ENCODE peak calls at places on chromosomes 7 and 10, in seven cellular contexts. A is AG08396, M is nephron progenitor cell, Q is Ammon's horn, K is suprapubic skin, F is NCI-H2081, S is A673. Y is an unnamed sample.

GRCh38 chr10:47307381-47307780 is 7.4 kb downstream of the GDF10 start:
- DNase-seq in A (no peak), M (no peak), Q (no peak), K (no peak), F (no peak), S (no peak), Y (no peak)

GRCh38 chr7:127251458-127252379 is 1.0 kb downstream of the GRM8 start:
- DNase-seq in A (peak), M (peak), Q (no peak), K (no peak), F (peak), S (peak), Y (peak)

GRCh38 chr7:3673524-3673923 is 372.5 kb downstream of the SDK1 start:
- DNase-seq in A (no peak), M (peak), Q (peak), K (no peak), F (peak), S (peak), Y (peak)

GRCh38 chr7:46932656-46933424 is 649.1 kb downstream of the TNS3 start:
- DNase-seq in A (peak), M (no peak), Q (no peak), K (no peak), F (no peak), S (peak), Y (no peak)

GRCh38 chr7:106679153-106679931 is 18.4 kb upstream of the CCDC71L start:
- DNase-seq in A (no peak), M (no peak), Q (no peak), K (no peak), F (no peak), S (no peak), Y (no peak)

GRCh38 chr7:95199779-95200558 is 124.4 kb downstream of the PON1 start:
- DNase-seq in A (peak), M (peak), Q (peak), K (no peak), F (peak), S (peak), Y (peak)

GRCh38 chr7:101676956-101677355 is 47.9 kb upstream of the MYL10 start:
- DNase-seq in A (no peak), M (no peak), Q (no peak), K (no peak), F (no peak), S (no peak), Y (peak)

GRCh38 chr10:36621346-36621745 is 504.1 kb upstream of the ANKRD30A start:
- DNase-seq in A (no peak), M (no peak), Q (no peak), K (no peak), F (no peak), S (no peak), Y (no peak)

GRCh38 chr7:157011333-157012112 is 1.1 kb upstream of the MNX1 start:
- DNase-seq in A (no peak), M (no peak), Q (no peak), K (peak), F (peak), S (no peak), Y (peak)

GRCh38 chr10:109929501-109930219 is 6.3 kb upstream of the XPNPEP1 start:
- DNase-seq in A (no peak), M (no peak), Q (no peak), K (no peak), F (no peak), S (no peak), Y (no peak)

GRCh38 chr10:61136151-61136550 is 192.2 kb upstream of the RHOBTB1 start:
- DNase-seq in A (no peak), M (no peak), Q (no peak), K (no peak), F (no peak), S (peak), Y (peak)